ENCODE peak calls at places on chromosomes 11 and 22, in four cellular contexts. B, U, R and X are unnamed samples.

GRCh38 chr11:1746956-1747752 is 3.2 kb downstream of the IFITM10 start:
- DNase-seq in U (no peak), R (no peak), B (no peak), X (no peak)

GRCh38 chr11:123677510-123677909 is 23.1 kb upstream of the SCN3B start:
- DNase-seq in B (no peak), U (no peak), R (no peak), X (no peak)

GRCh38 chr22:39474351-39474991 is 17.7 kb downstream of the MGAT3 start:
- DNase-seq in R (no peak), U (no peak), B (no peak), X (no peak)

GRCh38 chr11:2213890-2214526 is 42.4 kb upstream of the TH start:
- DNase-seq in U (no peak), B (no peak), R (no peak), X (no peak)

GRCh38 chr11:69545976-69546617 is 64.6 kb downstream of the LINC01488 start:
- DNase-seq in U (no peak), R (no peak), B (no peak), X (no peak)

GRCh38 chr11:111148953-111149352 is 96.6 kb upstream of the POU2AF2 start:
- DNase-seq in R (no peak), B (no peak), U (no peak), X (no peak)

GRCh38 chr22:26606611-26607010 is 11.2 kb downstream of the CRYBB1 start:
- DNase-seq in U (no peak), R (no peak), B (no peak), X (no peak)

GRCh38 chr22:19772673-19773469 is 12.3 kb downstream of the TBX1 start:
- DNase-seq in U (no peak), B (no peak), R (no peak), X (no peak)

GRCh38 chr11:111336582-111337256 is 38.4 kb downstream of the POU2AF3 start:
- DNase-seq in B (no peak), U (no peak), R (no peak), X (no peak)

GRCh38 chr11:33588056-33588455 is 112.6 kb downstream of the C11orf91 start:
- DNase-seq in R (no peak), B (no peak), U (no peak), X (no peak)

GRCh38 chr22:48952256-48953102 is 875.2 kb downstream of the BRD1 start:
- DNase-seq in B (no peak), R (peak), U (no peak), X (no peak)

GRCh38 chr22:17444204-17444504 is 74.9 kb downstream of the CECR2 start:
- DNase-seq in R (no peak), B (no peak), U (no peak), X (no peak)

GRCh38 chr22:17484608-17485007 is 78.7 kb upstream of the SLC25A18 start:
- DNase-seq in B (no peak), U (no peak), R (no peak), X (no peak)

GRCh38 chr11:74636633-74637184 is 44.3 kb downstream of the POLD3 start:
- DNase-seq in B (peak), U (no peak), R (no peak), X (no peak)

GRCh38 chr11:83662494-83662893 is 376.3 kb upstream of the CCDC90B start:
- DNase-seq in B (no peak), U (no peak), R (no peak), X (no peak)

GRCh38 chr11:95892892-95893570 is 30.9 kb downstream of the MTMR2 start:
- DNase-seq in R (no peak), B (no peak), U (no peak), X (no peak)

GRCh38 chr11:1339066-1339675 is 29.7 kb upstream of the TOLLIP start:
- DNase-seq in R (no peak), B (no peak), U (no peak), X (no peak)

GRCh38 chr11:115990004-115990447 is 485.8 kb upstream of the CADM1 start:
- DNase-seq in R (peak), U (no peak), B (no peak), X (no peak)

GRCh38 chr11:96000064-96000463 is 76.2 kb upstream of the MTMR2 start:
- DNase-seq in U (no peak), R (no peak), B (no peak), X (no peak)

GRCh38 chr11:92222701-92223100 is 1.9 kb upstream of the FAT3 start:
- DNase-seq in B (no peak), U (no peak), R (no peak), X (no peak)

GRCh38 chr11:92225206-92225562 is 566 bp downstream of the FAT3 start:
- DNase-seq in B (no peak), R (peak), U (no peak), X (no peak)

GRCh38 chr11:92225563-92226308 is 1.1 kb downstream of the FAT3 start:
- DNase-seq in U (no peak), R (peak), B (no peak), X (no peak)

GRCh38 chr11:92226331-92227232 is 2.0 kb downstream of the FAT3 start:
- DNase-seq in R (peak), U (no peak), B (no peak), X (no peak)

DNA sequence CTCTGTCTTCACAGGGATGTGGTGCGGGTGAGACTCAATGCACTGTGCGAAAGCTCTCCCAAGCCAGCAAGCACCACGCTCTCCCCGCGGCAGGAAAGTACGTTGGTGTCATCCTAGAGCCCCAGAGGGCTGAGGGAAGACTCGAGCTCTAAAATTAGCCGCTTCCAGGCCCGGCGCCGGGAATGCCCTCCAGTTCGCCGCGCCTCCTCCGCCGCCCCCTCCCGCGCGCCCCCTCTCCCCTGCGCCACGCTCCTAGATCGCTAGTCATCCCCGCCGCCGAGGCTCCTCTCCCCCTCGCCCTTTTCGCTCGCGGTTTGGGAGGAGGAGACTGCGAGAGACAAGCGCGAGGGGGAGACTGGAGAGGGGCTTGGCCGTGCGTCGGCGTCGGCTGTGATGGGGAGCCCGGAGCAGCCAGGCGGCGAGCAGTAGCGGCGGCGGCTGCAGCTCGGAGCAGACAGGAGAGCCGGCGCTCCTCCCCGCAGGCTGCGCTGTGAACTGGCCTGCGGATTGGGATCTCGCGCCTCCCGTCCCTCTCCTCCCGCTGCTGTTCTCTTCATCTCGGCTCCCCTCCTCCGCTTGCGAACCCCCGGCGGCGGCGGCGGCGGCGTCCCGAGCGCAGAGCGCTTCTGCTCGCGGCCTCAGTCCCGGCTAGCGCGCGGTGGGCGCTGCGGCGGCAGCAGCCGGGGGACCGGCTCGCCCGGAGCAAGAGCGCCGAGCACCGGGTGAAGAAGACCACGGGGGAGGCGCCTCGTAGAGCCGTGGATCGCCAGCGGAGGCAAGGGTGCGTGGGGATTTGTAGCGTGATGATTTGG is at the start of gene FAT3:
- DNase-seq in R (peak), U (no peak), B (peak), X (no peak)
- H3K4me3 ChIP-seq in R (peak), U (no peak), B (peak), X (no peak)

DNA sequence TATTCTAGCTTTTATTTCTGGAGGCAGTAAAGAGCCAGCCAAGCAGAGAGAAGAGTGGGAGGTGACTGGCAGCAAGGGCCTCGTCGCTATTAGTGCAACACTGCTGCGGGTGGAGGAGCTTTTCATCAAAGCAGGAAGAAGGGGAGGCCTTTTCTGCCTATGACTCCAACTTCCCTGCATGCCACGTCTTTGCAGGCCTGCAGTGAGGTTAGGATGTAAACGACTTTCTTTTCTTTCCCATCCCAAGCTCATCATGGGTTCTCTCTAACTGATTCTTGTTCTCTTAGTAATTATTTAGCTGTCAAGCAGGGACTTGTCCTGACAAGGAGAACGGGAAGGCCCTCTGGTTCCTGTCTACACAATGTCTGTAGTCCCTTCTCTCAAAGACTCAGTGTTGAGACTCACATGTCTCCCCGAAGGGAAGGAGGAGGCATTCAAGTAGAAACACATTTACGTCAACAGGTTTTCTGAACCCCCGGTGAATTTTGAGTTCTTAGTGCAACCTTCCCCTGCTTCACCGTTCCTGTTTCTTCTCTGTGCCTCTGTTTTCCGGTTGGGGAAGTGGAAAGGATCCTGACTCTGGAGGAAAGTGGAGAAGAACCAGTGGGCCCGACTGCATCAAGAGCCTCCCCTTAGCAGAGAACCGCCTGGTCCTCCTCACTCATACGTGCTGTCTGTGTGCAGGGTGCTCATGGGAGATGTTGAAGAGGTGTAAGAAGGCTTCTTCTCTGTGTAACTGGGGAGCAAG is 56.9 kb downstream of the PACS1 start:
- DNase-seq in U (peak), R (peak), B (no peak), X (no peak)
- H3K4me3 ChIP-seq in U (peak), R (no peak), B (no peak), X (no peak)

GRCh38 chr11:57425565-57426438 is 1.1 kb downstream of the SLC43A3 start:
- DNase-seq in R (no peak), B (no peak), U (no peak), X (no peak)
- H3K4me3 ChIP-seq in R (peak), B (peak), U (peak), X (peak)

GRCh38 chr11:70883323-70883940 is 368.9 kb downstream of the SHANK2 start:
- DNase-seq in R (no peak), B (no peak), U (no peak), X (no peak)

GRCh38 chr11:70885281-70885680 is 367.1 kb downstream of the SHANK2 start:
- DNase-seq in R (no peak), B (no peak), U (no peak), X (no peak)

GRCh38 chr11:70885721-70886305 is 366.6 kb downstream of the SHANK2 start:
- DNase-seq in U (no peak), B (no peak), R (no peak), X (no peak)

GRCh38 chr11:70882716-70883085 is 369.7 kb downstream of the SHANK2 start:
- DNase-seq in R (no peak), U (no peak), B (no peak), X (no peak)

DNA sequence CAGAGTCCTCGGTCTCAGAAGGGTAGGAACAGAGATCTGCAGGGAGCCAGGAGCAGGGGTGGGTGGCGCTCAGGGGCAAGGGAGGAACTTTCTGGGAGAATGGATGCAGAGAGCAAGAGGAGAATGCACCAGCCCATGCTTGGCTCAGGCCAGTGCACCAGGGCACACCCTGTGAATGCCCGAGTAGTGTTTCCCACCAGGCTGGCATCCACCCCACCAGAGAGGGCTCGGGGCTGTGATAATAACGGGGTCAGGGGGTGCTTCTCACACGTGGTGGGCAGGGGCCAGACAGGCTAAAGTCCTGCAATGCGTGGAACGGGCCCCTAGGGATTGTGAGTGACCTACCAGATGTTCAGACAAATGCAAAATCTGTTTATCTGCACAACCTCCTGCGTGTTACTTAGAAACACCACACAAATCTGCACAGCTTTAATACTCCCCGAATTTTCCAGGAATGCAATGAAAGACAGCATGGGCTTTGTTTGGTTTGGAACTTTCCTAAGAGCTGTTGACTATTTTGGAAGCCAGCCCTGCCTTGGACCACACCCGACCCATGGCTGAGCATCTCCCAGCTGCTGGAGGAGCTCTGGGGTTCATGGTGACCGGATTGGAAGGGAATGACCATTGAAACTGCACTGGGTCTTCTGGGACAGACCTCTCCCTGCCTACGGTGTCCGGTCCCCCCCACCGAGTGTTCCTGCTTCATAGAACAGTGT is 368.2 kb downstream of the SHANK2 start:
- DNase-seq in U (no peak), B (no peak), R (no peak), X (no peak)
- H3K4me3 ChIP-seq in U (no peak), B (no peak), R (no peak), X (no peak)

GRCh38 chr22:36253523-36254490 is 874 bp downstream of the APOL1 start:
- DNase-seq in U (no peak), B (no peak), R (no peak), X (no peak)
- H3K4me3 ChIP-seq in U (peak), B (no peak), R (peak), X (peak)